ENCODE peak calls at places on chromosomes 5 and 9, in five cellular contexts. One of them, this sample, is unnamed.

GRCh38 chr5:124395899-124396298 is 350.5 kb downstream of the ZNF608 start:
- DNase-seq in T-helper 1 cell: no peak
- DNase-seq in substantia nigra: no peak
- DNase-seq in NCI-H1092: no peak
- DNase-seq in COR-L47: no peak
- DNase-seq in this sample: no peak

GRCh38 chr9:134272302-134273023 is 53.8 kb upstream of the RXRA start:
- DNase-seq in T-helper 1 cell: no peak
- DNase-seq in substantia nigra: no peak
- DNase-seq in COR-L47: no peak
- DNase-seq in NCI-H1092: no peak
- DNase-seq in this sample: no peak

GRCh38 chr5:56010431-56010830 is 15.7 kb upstream of the IL6ST start:
- DNase-seq in COR-L47: no peak
- DNase-seq in substantia nigra: no peak
- DNase-seq in NCI-H1092: no peak
- DNase-seq in T-helper 1 cell: no peak
- DNase-seq in this sample: no peak

GRCh38 chr5:147852365-147852764 is 20.9 kb upstream of the SPINK1 start:
- DNase-seq in substantia nigra: no peak
- DNase-seq in NCI-H1092: no peak
- DNase-seq in COR-L47: no peak
- DNase-seq in T-helper 1 cell: no peak
- DNase-seq in this sample: no peak

GRCh38 chr5:174910245-174910737 is 185.9 kb downstream of the MSX2 start:
- DNase-seq in substantia nigra: peak; percentile 59
- DNase-seq in COR-L47: peak; percentile 44
- DNase-seq in T-helper 1 cell: no peak
- DNase-seq in NCI-H1092: peak; percentile 4
- DNase-seq in this sample: peak; percentile 5

GRCh38 chr9:24912767-24913166 is 367.1 kb upstream of the IZUMO3 start:
- DNase-seq in substantia nigra: no peak
- DNase-seq in T-helper 1 cell: no peak
- DNase-seq in NCI-H1092: no peak
- DNase-seq in COR-L47: no peak
- DNase-seq in this sample: no peak

GRCh38 chr5:179680014-179680779 is 637 bp downstream of the CBY3 start:
- DNase-seq in COR-L47: no peak
- DNase-seq in substantia nigra: no peak
- DNase-seq in NCI-H1092: no peak
- DNase-seq in T-helper 1 cell: no peak
- DNase-seq in this sample: no peak

GRCh38 chr5:458547-459353 is 15.8 kb downstream of the EXOC3 start:
- DNase-seq in NCI-H1092: no peak
- DNase-seq in COR-L47: no peak
- DNase-seq in substantia nigra: no peak
- DNase-seq in T-helper 1 cell: no peak
- DNase-seq in this sample: no peak

GRCh38 chr5:41408676-41409443 is 101.5 kb downstream of the PLCXD3 start:
- DNase-seq in T-helper 1 cell: no peak
- DNase-seq in COR-L47: no peak
- DNase-seq in substantia nigra: no peak
- DNase-seq in NCI-H1092: no peak
- DNase-seq in this sample: no peak

GRCh38 chr5:150000990-150001659 is 586 bp downstream of the HMGXB3 start:
- DNase-seq in T-helper 1 cell: no peak
- DNase-seq in COR-L47: no peak
- DNase-seq in NCI-H1092: no peak
- DNase-seq in substantia nigra: no peak
- DNase-seq in this sample: no peak

GRCh38 chr5:66608501-66608900 is 12.3 kb downstream of the MAST4 start:
- DNase-seq in T-helper 1 cell: no peak
- DNase-seq in substantia nigra: no peak
- DNase-seq in NCI-H1092: no peak
- DNase-seq in COR-L47: no peak
- DNase-seq in this sample: no peak

GRCh38 chr5:164809831-164810230 is 1304.4 kb downstream of the MAT2B start:
- DNase-seq in COR-L47: no peak
- DNase-seq in substantia nigra: no peak
- DNase-seq in T-helper 1 cell: no peak
- DNase-seq in NCI-H1092: no peak
- DNase-seq in this sample: no peak

GRCh38 chr9:124371183-124371582 is 44.1 kb downstream of the PSMB7 start:
- DNase-seq in substantia nigra: no peak
- DNase-seq in T-helper 1 cell: no peak
- DNase-seq in COR-L47: no peak
- DNase-seq in NCI-H1092: no peak
- DNase-seq in this sample: no peak

GRCh38 chr9:76876098-76876497 is 29.8 kb downstream of the PRUNE2 start:
- DNase-seq in NCI-H1092: no peak
- DNase-seq in substantia nigra: no peak
- DNase-seq in COR-L47: no peak
- DNase-seq in T-helper 1 cell: no peak
- DNase-seq in this sample: no peak

GRCh38 chr5:57111993-57112392 is 61.9 kb upstream of the GPBP1 start:
- DNase-seq in T-helper 1 cell: no peak
- DNase-seq in NCI-H1092: no peak
- DNase-seq in COR-L47: no peak
- DNase-seq in substantia nigra: no peak
- DNase-seq in this sample: no peak

GRCh38 chr5:172931001-172931536 is 28.2 kb upstream of the RPL26L1 start:
- DNase-seq in substantia nigra: no peak
- DNase-seq in T-helper 1 cell: no peak
- DNase-seq in COR-L47: no peak
- DNase-seq in NCI-H1092: no peak
- DNase-seq in this sample: no peak